ENCODE peak calls at places on chromosomes 3 and 15, in ten cellular contexts. E, I, Q, D, O, T, F, C, S and G are unnamed samples.

GRCh38 chr15:78625621-78626280 is 5.0 kb upstream of the CHRNA3 start:
- DNase-seq in D (no peak), E (no peak), O (no peak), S (no peak), I (no peak), F (no peak), T (no peak), Q (no peak), C (no peak), G (no peak)

GRCh38 chr3:120615863-120616599 is 19.9 kb downstream of the NDUFB4 start:
- DNase-seq in T (peak; percentile 19), S (no peak), F (peak; percentile 85), O (no peak), Q (no peak), D (no peak), C (peak; percentile 4), I (peak; percentile 73), E (no peak), G (peak; percentile 60)

GRCh38 chr15:89367485-89368451 is 33.1 kb upstream of the POLG start:
- DNase-seq in E (no peak), D (no peak), O (no peak), Q (no peak), I (no peak), F (no peak), S (peak; percentile 34), T (peak; percentile 43), C (no peak), G (no peak)

GRCh38 chr15:58525926-58526538 is 94.2 kb downstream of the LIPC start:
- DNase-seq in O (no peak), I (no peak), C (no peak), E (no peak), F (no peak), S (no peak), T (no peak), D (no peak), Q (no peak), G (no peak)

GRCh38 chr15:74402873-74403589 is 30.7 kb downstream of the SEMA7A start:
- DNase-seq in C (no peak), D (no peak), T (no peak), E (no peak), Q (no peak), O (peak; percentile 30), S (peak; percentile 74), I (no peak), F (no peak), G (no peak)

GRCh38 chr3:21620511-21621395 is 130.3 kb downstream of the ZNF385D start:
- DNase-seq in Q (no peak), T (peak; percentile 47), E (no peak), S (no peak), C (no peak), F (peak; percentile 39), O (no peak), I (no peak), D (no peak), G (no peak)

GRCh38 chr15:70792171-70792573 is 28.8 kb upstream of the UACA start:
- DNase-seq in C (no peak), O (no peak), T (peak; percentile 38), D (no peak), I (no peak), S (no peak), F (peak; percentile 91), Q (no peak), E (no peak), G (peak; percentile 87)

GRCh38 chr3:48209438-48209837 is 13.9 kb upstream of the CAMP start:
- DNase-seq in D (no peak), I (no peak), E (no peak), Q (no peak), O (no peak), S (no peak), C (no peak), T (no peak), F (no peak), G (no peak)

GRCh38 chr15:61917457-61917856 is 142.8 kb downstream of the VPS13C start:
- DNase-seq in I (no peak), F (no peak), E (no peak), Q (no peak), C (no peak), T (no peak), D (no peak), O (no peak), S (no peak), G (peak; percentile 4)

GRCh38 chr3:120357807-120358206 is 8.7 kb upstream of the LRRC58 start:
- DNase-seq in D (no peak), T (no peak), E (no peak), C (no peak), S (no peak), O (no peak), F (no peak), Q (no peak), I (no peak), G (no peak)

GRCh38 chr15:30791239-30791638 is 112.5 kb upstream of the FAN1 start:
- DNase-seq in S (no peak), T (no peak), O (no peak), E (no peak), I (no peak), C (no peak), D (no peak), Q (no peak), F (no peak), G (no peak)

GRCh38 chr15:63019539-63020109 is 22.9 kb upstream of the TPM1 start:
- DNase-seq in C (no peak), D (no peak), I (no peak), E (peak; percentile 77), O (no peak), S (no peak), F (peak; percentile 95), T (peak; percentile 97), Q (no peak), G (peak; percentile 78)

GRCh38 chr3:52231502-52232278 is 6.2 kb upstream of the TLR9 start:
- DNase-seq in S (peak; percentile 84), O (peak; percentile 88), C (no peak), E (peak; percentile 64), Q (peak; percentile 45), F (peak; percentile 27), I (peak; percentile 80), D (peak; percentile 49), T (peak; percentile 71), G (peak; percentile 78)

GRCh38 chr15:56699743-56700142 is 33.6 kb downstream of the ZNF280D start:
- DNase-seq in S (no peak), O (no peak), F (no peak), C (no peak), T (peak; percentile 16), D (no peak), Q (no peak), E (no peak), I (no peak), G (no peak)

GRCh38 chr3:52743152-52743551 is 27.6 kb downstream of the NEK4 start:
- DNase-seq in C (no peak), F (no peak), Q (no peak), D (no peak), E (no peak), T (no peak), I (no peak), O (no peak), S (no peak), G (no peak)

GRCh38 chr15:82812994-82813393 is 3.6 kb downstream of the WHAMM start:
- DNase-seq in C (no peak), O (no peak), F (no peak), S (no peak), I (no peak), E (no peak), T (no peak), Q (no peak), D (no peak), G (no peak)

GRCh38 chr3:46848271-46849097 is 14.8 kb downstream of the MYL3 start:
- DNase-seq in T (peak; percentile 19), D (no peak), S (no peak), I (peak; percentile 72), C (no peak), O (no peak), E (no peak), Q (peak; percentile 72), F (peak; percentile 78), G (peak; percentile 51)
- TF ChIP-seq CTCF in T (peak; percentile 26), D (no peak), S (peak; percentile 16), I (peak; percentile 34), C (peak; percentile 28), O (no peak), E (peak; percentile 83), Q (no peak), F (peak; percentile 43), G (peak; percentile 53)

DNA sequence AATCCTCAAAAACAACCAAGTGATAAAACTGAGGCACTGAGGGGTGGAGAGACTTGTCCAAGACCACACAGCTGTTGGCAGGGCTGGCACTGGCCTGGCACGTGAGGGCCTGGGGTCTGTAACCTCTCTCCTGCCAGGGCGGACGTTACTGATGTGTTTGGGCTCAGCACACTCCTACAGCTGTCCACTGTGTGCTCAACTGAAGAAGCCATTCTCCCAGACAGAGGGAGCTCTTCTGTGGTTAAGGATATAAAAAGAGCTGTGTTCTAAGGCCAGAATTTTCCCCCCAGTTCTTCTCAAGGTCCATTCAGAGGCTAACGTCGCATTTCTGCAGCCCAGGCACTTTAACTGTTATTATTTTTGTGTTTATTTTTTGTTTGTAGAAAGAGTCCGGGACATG is 429.0 kb upstream of the ATP11B start:
- DNase-seq in T (peak; percentile 34), D (no peak), C (no peak), Q (no peak), S (no peak), F (peak; percentile 56), E (no peak), O (no peak), I (no peak), G (no peak)
- TF ChIP-seq CTCF in T (peak; percentile 29), D (no peak), C (no peak), Q (no peak), S (no peak), F (no peak), E (no peak), O (no peak), I (no peak), G (no peak)

GRCh38 chr3:160210799-160211221 is 14.4 kb upstream of the C3orf80 start:
- DNase-seq in T (peak; percentile 71), E (no peak), F (peak; percentile 55), I (no peak), S (peak; percentile 18), D (no peak), C (no peak), O (no peak), Q (no peak), G (peak; percentile 48)
- TF ChIP-seq CTCF in T (peak; percentile 41), E (peak; percentile 54), F (peak; percentile 29), I (no peak), S (no peak), D (no peak), C (peak; percentile 25), O (no peak), Q (no peak), G (peak; percentile 33)

GRCh38 chr15:64356443-64357040 is 569 bp upstream of the CSNK1G1 start:
- DNase-seq in Q (no peak), I (no peak), F (no peak), S (no peak), E (no peak), T (peak; percentile 81), C (peak; percentile 70), D (no peak), O (no peak), G (peak; percentile 71)
- TF ChIP-seq CTCF in Q (peak; percentile 52), I (peak; percentile 25), F (peak; percentile 60), S (no peak), E (peak; percentile 46), T (peak; percentile 47), C (peak; percentile 46), D (no peak), O (peak; percentile 34), G (peak; percentile 35)

GRCh38 chr3:94716326-94717018 is 653.6 kb downstream of the NSUN3 start:
- DNase-seq in C (no peak), D (no peak), S (no peak), E (peak; percentile 5), O (no peak), T (peak; percentile 58), I (no peak), F (no peak), Q (no peak), G (no peak)
- TF ChIP-seq CTCF in C (no peak), D (no peak), S (no peak), E (no peak), O (no peak), T (peak; percentile 63), I (no peak), F (no peak), Q (no peak), G (no peak)